ENCODE peak calls at places on chromosomes 4 and X, in six cellular contexts. E is fibroblast of mammary gland, V is PC-3, T is brain microvascular endothelial cell, R is osteocyte, M is thoracic aorta. U is an unnamed sample.
A peak's percentile ranks its signal among the peaks of the same experiment; 100 is the strongest.

GRCh38 chr4:106594291-106594952 is 225.8 kb upstream of the GIMD1 start:
- DNase-seq in E (peak; percentile 19), V (peak; percentile 11), T (no peak), R (no peak), M (no peak), U (no peak)

GRCh38 chr4:112726041-112726440 is 89.1 kb downstream of the LARP7 start:
- DNase-seq in E (no peak), V (peak; percentile 49), T (no peak), R (no peak), M (no peak), U (no peak)

GRCh38 chr4:24209131-24209530 is 319.3 kb upstream of the PPARGC1A start:
- DNase-seq in E (no peak), V (no peak), T (no peak), R (no peak), M (no peak), U (no peak)

GRCh38 chr4:7771056-7771455 is 168.6 kb downstream of the AFAP1 start:
- DNase-seq in E (no peak), V (no peak), T (no peak), R (no peak), M (no peak), U (no peak)

GRCh38 chr4:41360911-41361830 is 104.4 kb downstream of the UCHL1 start:
- DNase-seq in E (peak; percentile 15), V (peak; percentile 46), T (no peak), R (no peak), M (no peak), U (peak; percentile 88)

GRCh38 chrX:42738552-42738951 is 39.4 kb downstream of the PPP1R2C start:
- DNase-seq in E (no peak), V (no peak), T (no peak), R (no peak), M (no peak), U (no peak)

GRCh38 chrX:40845331-40845911 is 110.1 kb upstream of the MED14 start:
- DNase-seq in E (peak; percentile 91), V (peak; percentile 14), T (peak; percentile 90), R (no peak), M (no peak), U (no peak)

GRCh38 chr4:147368948-147369347 is 111.9 kb upstream of the EDNRA start:
- DNase-seq in E (no peak), V (no peak), T (no peak), R (no peak), M (no peak), U (no peak)

GRCh38 chr4:139171878-139172691 is 4.9 kb downstream of the ELF2 start:
- DNase-seq in E (peak; percentile 69), V (peak; percentile 54), T (peak; percentile 62), R (no peak), M (no peak), U (no peak)

GRCh38 chrX:87728024-87728423 is 210.4 kb downstream of the KLHL4 start:
- DNase-seq in E (no peak), V (no peak), T (no peak), R (no peak), M (no peak), U (no peak)

GRCh38 chr4:159434496-159435241 is 331.8 kb downstream of the RAPGEF2 start:
- DNase-seq in E (peak; percentile 44), V (peak; percentile 65), T (no peak), R (no peak), M (no peak), U (no peak)

GRCh38 chr4:168636506-168637176 is 139.8 kb downstream of the PALLD start:
- DNase-seq in E (peak; percentile 88), V (peak; percentile 72), T (peak; percentile 62), R (no peak), M (no peak), U (no peak)

DNA sequence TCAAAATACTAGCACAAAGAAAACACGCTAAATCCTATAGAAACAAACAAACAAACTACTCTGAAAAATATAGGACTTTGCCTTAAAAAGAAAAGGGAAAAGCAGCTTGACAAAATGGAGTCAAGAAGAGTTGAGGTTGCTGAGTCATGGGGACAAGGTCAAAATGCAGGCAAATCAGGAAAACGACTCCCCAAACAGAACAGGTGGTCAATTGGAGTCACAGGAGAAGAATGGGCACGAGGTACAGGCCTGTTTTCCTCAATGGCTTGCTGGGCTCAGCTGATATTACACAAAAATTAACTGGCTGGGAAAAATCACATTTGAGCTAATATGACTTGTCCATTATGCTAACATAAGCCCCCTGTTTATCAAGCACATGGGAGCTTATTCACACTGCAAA is 1621.9 kb downstream of the STIM2 start:
- DNase-seq in E (no peak), V (no peak), T (no peak), R (no peak), M (no peak), U (no peak)
- TF ChIP-seq CTCF in E (no peak), V (no peak), T (no peak), R (no peak), M (no peak), U (no peak)

DNA sequence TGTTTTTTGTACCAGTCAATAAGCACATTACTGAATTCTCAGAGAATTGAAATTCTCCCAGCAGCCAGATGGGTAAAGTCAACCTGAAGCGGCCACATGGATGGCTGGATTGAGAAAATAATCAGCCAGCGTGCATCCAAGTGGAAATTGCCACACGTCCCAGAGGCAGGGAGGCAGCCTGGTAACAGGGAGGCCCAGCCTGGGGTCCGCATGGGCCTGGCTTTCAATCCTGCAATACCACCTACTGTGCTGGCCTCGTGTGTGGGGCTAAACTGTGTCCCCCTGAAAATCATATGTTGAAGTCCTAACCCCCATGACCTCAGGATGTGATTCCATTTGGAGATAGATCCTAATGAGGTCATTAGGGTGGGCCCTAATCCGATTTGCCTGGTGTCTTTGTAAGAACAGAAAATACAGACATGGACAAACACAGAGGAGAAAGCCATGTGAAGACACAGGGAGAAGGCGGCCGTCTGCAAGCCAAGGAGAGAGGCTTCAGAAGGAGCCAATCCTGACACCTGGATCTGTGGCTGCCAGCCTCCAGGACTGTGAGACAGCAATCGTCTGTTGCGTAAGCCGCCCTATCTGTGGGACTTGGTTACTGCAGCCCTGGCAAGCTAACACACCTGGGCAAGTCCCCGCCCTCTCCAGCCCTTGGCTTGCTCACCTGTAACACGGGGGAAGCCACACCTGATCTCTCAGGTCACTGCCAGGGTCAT is 90.3 kb downstream of the JAKMIP1 start:
- DNase-seq in E (no peak), V (peak; percentile 59), T (no peak), R (no peak), M (no peak), U (peak; percentile 49)
- TF ChIP-seq CTCF in E (no peak), V (peak; percentile 46), T (peak; percentile 7), R (peak; percentile 14), M (no peak), U (no peak)

GRCh38 chr4:71711044-71711984 is 72.6 kb downstream of the GC start:
- DNase-seq in E (no peak), V (no peak), T (no peak), R (no peak), M (no peak), U (no peak)

GRCh38 chr4:71709961-71710360 is 73.9 kb downstream of the GC start:
- DNase-seq in E (no peak), V (peak; percentile 76), T (no peak), R (no peak), M (no peak), U (no peak)

GRCh38 chr4:71711985-71712348 is 71.9 kb downstream of the GC start:
- DNase-seq in E (no peak), V (no peak), T (no peak), R (no peak), M (no peak), U (no peak)

GRCh38 chr4:71713611-71714203 is 70.2 kb downstream of the GC start:
- DNase-seq in E (peak; percentile 69), V (peak; percentile 79), T (no peak), R (no peak), M (no peak), U (no peak)
- TF ChIP-seq CTCF in E (peak; percentile 57), V (peak; percentile 91), T (peak; percentile 47), R (peak; percentile 71), M (peak; percentile 64), U (no peak)

GRCh38 chrX:69424161-69424560 is 80.0 kb upstream of the NALF2 start:
- DNase-seq in E (peak; percentile 33), V (peak; percentile 22), T (no peak), R (no peak), M (no peak), U (no peak)
- TF ChIP-seq CTCF in E (peak; percentile 48), V (peak; percentile 42), T (peak; percentile 38), R (peak; percentile 40), M (no peak), U (no peak)

GRCh38 chr4:21655100-21655499 is 293.5 kb downstream of the KCNIP4 start:
- DNase-seq in E (peak; percentile 3), V (no peak), T (no peak), R (no peak), M (no peak), U (no peak)
- TF ChIP-seq CTCF in E (no peak), V (no peak), T (no peak), R (no peak), M (no peak), U (no peak)

U was measured in lower leg skin.